ENCODE peak calls at places on chromosomes 4 and X, in five cellular contexts. Z is pancreas, U is left lung, V is mucosa of descending colon, F is lung. R is an unnamed sample. For H3K9me3, the result is how much of the 10 kb centered on the place peaks cover.

GRCh38 chr4:118327554-118328241 is 25.1 kb downstream of the PRSS12 start:
- DNase-seq in F (no peak), U (no peak), V (no peak), Z (no peak), R (no peak)

GRCh38 chr4:74400395-74400794 is 35.5 kb downstream of the EREG start:
- DNase-seq in U (no peak), Z (no peak), V (no peak), F (no peak), R (no peak)

GRCh38 chr4:16745009-16745408 is 153.4 kb downstream of the LDB2 start:
- DNase-seq in F (no peak), Z (no peak), U (no peak), V (no peak), R (peak)

GRCh38 chrX:154900323-154900722 is 14.2 kb downstream of the F8A1 start:
- DNase-seq in U (no peak), V (no peak), F (no peak), Z (no peak), R (no peak)

GRCh38 chr4:88002786-88003185 is 4.6 kb upstream of the PKD2 start:
- DNase-seq in U (no peak), V (no peak), Z (no peak), F (no peak), R (no peak)

GRCh38 chr4:98599617-98600016 is 58.8 kb downstream of the TSPAN5 start:
- DNase-seq in F (no peak), U (no peak), Z (no peak), V (no peak), R (no peak)

GRCh38 chr4:6225469-6225868 is 25.1 kb upstream of the JAKMIP1 start:
- DNase-seq in F (no peak), U (no peak), Z (no peak), V (peak), R (no peak)

GRCh38 chr4:41428941-41429669 is 108.9 kb upstream of the LIMCH1 start:
- DNase-seq in Z (no peak), U (peak), V (no peak), F (peak), R (no peak)

GRCh38 chr4:86013623-86014022 is 346.2 kb downstream of the MAPK10 start:
- DNase-seq in Z (no peak), V (no peak), F (no peak), U (no peak), R (peak)

GRCh38 chrX:18348047-18348446 is 6.4 kb downstream of the SCML2 start:
- DNase-seq in F (no peak), Z (no peak), V (no peak), U (no peak), R (peak)

GRCh38 chrX:19343462-19344206 is at the start of gene PDHA1:
- DNase-seq in U (peak), V (peak), Z (peak), F (peak), R (peak)

GRCh38 chr4:8208565-8208964 is 9.5 kb downstream of the SH3TC1 start:
- DNase-seq in Z (no peak), V (no peak), F (no peak), U (no peak), R (no peak)

GRCh38 chrX:129925305-129926092 is 19.5 kb downstream of the UTP14A start:
- DNase-seq in U (peak), F (peak), Z (peak), V (peak), R (peak)

GRCh38 chrX:48071064-48071985 is at the start of gene ZNF630:
- DNase-seq in U (peak), V (peak), Z (peak), F (peak), R (no peak)

GRCh38 chr4:107999932-108000539 is 10.3 kb downstream of the HADH start:
- DNase-seq in U (no peak), Z (no peak), F (no peak), V (no peak), R (no peak)

GRCh38 chrX:78048036-78048435 is 56.0 kb upstream of the PGK1 start:
- DNase-seq in U (no peak), F (no peak), V (no peak), Z (no peak), R (no peak)

GRCh38 chr4:42344260-42344659 is 53.0 kb upstream of the SHISA3 start:
- DNase-seq in F (no peak), U (no peak), Z (no peak), V (no peak), R (no peak)

GRCh38 chr4:112109455-112110425 is 35.5 kb upstream of the FAM241A start:
- DNase-seq in U (no peak), F (no peak), V (no peak), Z (no peak), R (no peak)

GRCh38 chrX:136453771-136454170 is 34.0 kb upstream of the BRS3 start:
- DNase-seq in Z (no peak), V (no peak), F (no peak), U (no peak), R (no peak)

GRCh38 chr4:182185491-182185890 is 57.7 kb upstream of the TENM3 start:
- DNase-seq in Z (no peak), F (no peak), U (no peak), V (no peak), R (no peak)

GRCh38 chrX:100939336-100939735 is 10.6 kb upstream of the XKRX start:
- DNase-seq in U (no peak), V (no peak), F (no peak), Z (no peak), R (no peak)

GRCh38 chr4:26992657-26993361 is 132.2 kb downstream of the STIM2 start:
- DNase-seq in Z (no peak), F (no peak), V (no peak), U (no peak), R (peak)

GRCh38 chrX:13622565-13622964 is 30.4 kb upstream of the TCEANC start:
- DNase-seq in U (no peak), F (no peak), Z (no peak), V (no peak), R (no peak)

GRCh38 chr4:140091305-140091704 is 62.7 kb downstream of the MAML3 start:
- DNase-seq in F (no peak), U (no peak), Z (no peak), V (no peak), R (no peak)

GRCh38 chr4:139768913-139769312 is 103.3 kb downstream of the MGST2 start:
- DNase-seq in V (no peak), U (no peak), Z (no peak), F (no peak), R (no peak)

GRCh38 chr4:41380758-41381157 is 124.0 kb downstream of the UCHL1 start:
- DNase-seq in V (no peak), F (no peak), U (no peak), Z (no peak), R (no peak)

GRCh38 chr4:4422856-4423485 is 36.1 kb downstream of the NSG1 start:
- DNase-seq in F (no peak), V (no peak), Z (no peak), U (no peak), R (no peak)

GRCh38 chrX:10077425-10078188 is 79.2 kb upstream of the CLCN4 start:
- DNase-seq in U (no peak), F (no peak), Z (no peak), V (no peak), R (peak)

GRCh38 chr4:90137545-90137944 is 10.4 kb downstream of the CCSER1 start:
- DNase-seq in Z (no peak), U (no peak), F (no peak), V (no peak), R (no peak)

GRCh38 chrX:19799319-19800182 is 87.8 kb downstream of the SH3KBP1 start:
- DNase-seq in V (no peak), F (no peak), U (no peak), Z (no peak), R (peak)

DNA sequence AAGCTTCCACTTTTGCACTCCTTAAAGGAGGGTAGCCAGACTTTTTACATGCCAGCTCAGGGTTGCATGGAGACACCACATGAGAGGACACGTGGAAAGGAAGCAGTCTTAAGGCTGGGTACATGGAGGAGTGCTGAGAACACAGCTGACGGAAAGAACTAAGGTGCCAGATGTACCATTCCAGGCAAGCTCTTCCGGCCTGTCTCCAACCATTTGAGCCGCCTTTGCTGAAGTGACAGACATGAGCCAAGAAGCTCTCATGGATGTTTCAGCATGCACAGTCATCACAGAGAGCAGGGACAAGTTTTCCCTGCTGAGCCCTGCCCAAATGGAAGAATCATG is 83.4 kb upstream of the BMP2K start:
- DNase-seq in F (no peak), V (no peak), U (no peak), Z (no peak), R (no peak)
- H3K9me3 ChIP-seq in F (under half), V (under half), U (under half), Z (under half), R (under half)

DNA sequence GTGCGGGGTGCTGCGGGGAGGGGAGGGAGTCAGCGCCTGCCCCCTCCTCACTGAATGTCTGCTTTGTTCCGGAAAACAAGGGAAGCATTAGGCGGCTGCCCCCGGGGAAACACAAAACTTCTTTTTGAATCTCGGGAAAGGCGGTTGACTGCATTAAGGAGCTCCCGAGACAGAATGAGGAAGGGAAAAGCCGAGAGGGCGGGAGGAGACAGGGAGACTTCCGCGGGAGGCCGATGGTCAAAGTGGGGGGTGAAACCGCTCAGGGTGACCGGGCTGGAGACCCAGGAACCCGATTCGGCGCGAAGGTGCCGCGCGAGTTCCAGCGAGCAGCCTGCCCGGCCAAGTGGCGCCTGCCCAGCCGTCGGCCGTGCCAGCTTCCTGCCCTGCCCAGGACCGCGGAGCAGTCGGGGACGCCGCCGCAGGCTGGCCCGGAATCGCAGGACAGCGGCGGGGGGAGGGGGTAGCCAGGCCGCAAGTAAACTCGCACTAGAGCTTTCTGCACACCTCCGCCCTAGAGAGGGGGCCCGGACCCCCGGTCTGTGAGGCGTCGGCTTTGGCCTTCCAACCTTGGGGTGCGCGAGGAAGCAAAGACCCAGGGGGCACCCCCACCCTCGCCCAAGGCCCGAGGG is 55.1 kb upstream of the BCOR start:
- DNase-seq in Z (no peak), V (peak), F (no peak), U (no peak), R (peak)
- H3K9me3 ChIP-seq in Z (under half), V (under half), F (under half), U (under half), R (under half)

DNA sequence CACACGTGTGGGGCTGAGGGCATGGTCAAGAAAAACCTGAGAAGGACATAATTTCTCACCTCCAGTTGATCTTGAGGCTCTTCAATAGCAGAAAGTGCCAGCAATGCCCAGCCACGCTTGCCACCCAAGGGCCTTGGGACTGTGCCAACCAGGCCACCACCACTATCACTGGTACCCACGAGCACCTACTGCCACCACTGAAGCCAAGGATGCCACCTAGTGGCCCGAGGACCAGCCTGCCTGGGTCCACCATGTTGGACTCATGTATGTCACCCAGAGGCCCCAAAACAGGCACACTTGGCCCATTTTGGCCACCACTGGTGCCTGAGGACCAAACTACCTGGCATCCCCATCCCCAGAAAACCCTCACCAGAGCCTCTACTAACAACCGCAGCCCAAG is 191.8 kb downstream of the ADAM29 start:
- DNase-seq in U (no peak), V (no peak), F (no peak), Z (no peak), R (no peak)
- H3K9me3 ChIP-seq in U (under half), V (under half), F (under half), Z (under half), R (under half)

GRCh38 chr4:116427666-116428065 is 657.7 kb downstream of the TRAM1L1 start:
- DNase-seq in Z (no peak), U (no peak), V (no peak), F (no peak), R (no peak)
- H3K9me3 ChIP-seq in Z (under half), U (under half), V (under half), F (under half), R (under half)

GRCh38 chr4:2906218-2906617 is 57.0 kb downstream of the NOP14 start:
- DNase-seq in U (no peak), F (no peak), V (no peak), Z (no peak), R (no peak)

GRCh38 chr4:2907226-2907625 is 56.0 kb downstream of the NOP14 start:
- DNase-seq in F (no peak), Z (no peak), V (no peak), U (no peak), R (no peak)

GRCh38 chr4:2908686-2909085 is 54.5 kb downstream of the NOP14 start:
- DNase-seq in U (no peak), V (no peak), F (no peak), Z (no peak), R (no peak)

GRCh38 chr4:2909583-2909982 is 53.6 kb downstream of the NOP14 start:
- DNase-seq in F (no peak), V (no peak), Z (no peak), U (no peak), R (no peak)

GRCh38 chr4:2907706-2908293 is 55.4 kb downstream of the NOP14 start:
- DNase-seq in V (no peak), F (no peak), Z (no peak), U (no peak), R (no peak)
- H3K9me3 ChIP-seq in V (under half), F (under half), Z (under half), U (under half), R (under half)

DNA sequence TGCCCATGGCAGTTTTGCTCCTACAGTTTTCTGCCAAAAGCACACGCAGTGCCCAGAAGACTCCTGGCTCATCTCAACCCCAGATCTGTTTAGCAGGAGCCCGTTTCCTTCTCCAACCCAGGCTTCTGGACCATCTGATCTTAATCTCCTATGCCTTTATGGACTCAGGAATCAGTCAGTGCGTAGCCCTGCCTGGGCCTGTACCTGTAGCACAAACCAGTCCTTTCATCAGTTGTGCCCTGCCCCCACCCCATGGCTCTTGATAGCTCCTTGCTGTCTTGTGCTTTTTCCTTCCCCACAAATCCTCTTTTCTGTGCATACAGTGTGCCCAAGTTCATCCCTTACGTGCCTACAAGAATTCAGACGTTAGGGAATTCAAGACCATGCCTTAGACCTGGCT is 1.5 kb downstream of the ZNF718 start:
- DNase-seq in Z (no peak), F (no peak), V (peak), U (no peak), R (no peak)
- H3K9me3 ChIP-seq in Z (under half), F (under half), V (under half), U (under half), R (under half)

GRCh38 chrX:146173742-146174141 is 356.1 kb downstream of the SLITRK2 start:
- DNase-seq in U (no peak), F (no peak), V (no peak), Z (no peak), R (no peak)
- H3K9me3 ChIP-seq in U (under half), F (under half), V (under half), Z (under half), R (under half)

GRCh38 chrX:145292208-145292607 is 44.9 kb downstream of the SPANXN1 start:
- DNase-seq in V (no peak), F (no peak), Z (no peak), U (no peak), R (no peak)
- H3K9me3 ChIP-seq in V (under half), F (under half), Z (under half), U (under half), R (under half)